ENCODE peak calls at places on chromosomes 3 and 15, in four cellular contexts. Z, O, N and R are unnamed samples.

GRCh38 chr3:8532251-8532831 is 30.7 kb downstream of the LMCD1 start:
- DNase-seq in N (no peak), O (no peak), Z (no peak), R (peak; percentile 36)

GRCh38 chr3:36714343-36714742 is 50.0 kb downstream of the DCLK3 start:
- DNase-seq in O (no peak), N (no peak), Z (no peak), R (no peak)

GRCh38 chr3:147962408-147963164 is 553.4 kb downstream of the ZIC1 start:
- DNase-seq in O (no peak), N (no peak), Z (no peak), R (no peak)

GRCh38 chr15:57485869-57486268 is 105.8 kb upstream of the MYZAP start:
- DNase-seq in Z (no peak), O (no peak), N (no peak), R (peak; percentile 89)

GRCh38 chr15:90347666-90348065 is 4.4 kb upstream of the ZNF774 start:
- DNase-seq in O (no peak), Z (no peak), N (no peak), R (no peak)

GRCh38 chr15:43241100-43241499 is 20.3 kb upstream of the EPB42 start:
- DNase-seq in N (no peak), O (no peak), Z (no peak), R (no peak)

GRCh38 chr3:13022348-13023250 is 50.6 kb downstream of the IQSEC1 start:
- DNase-seq in O (no peak), Z (peak; percentile 87), N (peak; percentile 75), R (peak; percentile 86)

GRCh38 chr3:10623578-10624275 is 118.3 kb upstream of the ATP2B2 start:
- DNase-seq in N (no peak), O (no peak), Z (no peak), R (no peak)

GRCh38 chr15:71565636-71566160 is 244.7 kb upstream of the NR2E3 start:
- DNase-seq in O (no peak), N (no peak), Z (no peak), R (no peak)

GRCh38 chr15:69141286-69141701 is 19.1 kb upstream of the GLCE start:
- DNase-seq in N (no peak), Z (no peak), O (no peak), R (peak; percentile 43)

GRCh38 chr15:79494392-79494909 is 62.3 kb downstream of the MINAR1 start:
- DNase-seq in N (no peak), Z (no peak), O (no peak), R (no peak)

GRCh38 chr3:13508496-13508895 is 28.4 kb downstream of the HDAC11 start:
- DNase-seq in N (no peak), O (no peak), Z (no peak), R (no peak)

GRCh38 chr3:58659051-58659675 is 7.4 kb downstream of the FAM3D start:
- DNase-seq in O (no peak), N (no peak), Z (peak; percentile 60), R (peak; percentile 88)

GRCh38 chr3:185823280-185824044 is 1.4 kb downstream of the IGF2BP2 start:
- DNase-seq in N (no peak), Z (peak; percentile 73), O (no peak), R (peak; percentile 79)

GRCh38 chr15:45179221-45179985 is 8.4 kb downstream of the SHF start:
- DNase-seq in N (peak; percentile 54), O (peak; percentile 33), Z (peak; percentile 57), R (peak; percentile 91)

GRCh38 chr3:49799761-49800160 is at the start of gene CDHR4:
- DNase-seq in Z (no peak), N (no peak), O (no peak), R (no peak)

GRCh38 chr3:118472586-118472985 is 562.1 kb downstream of the IGSF11 start:
- DNase-seq in O (no peak), Z (no peak), N (no peak), R (no peak)

GRCh38 chr3:41129731-41130130 is 69.6 kb upstream of the CTNNB1 start:
- DNase-seq in N (no peak), O (no peak), Z (no peak), R (no peak)

GRCh38 chr3:128469128-128469527 is 2.4 kb upstream of the DNAJB8 start:
- DNase-seq in Z (no peak), O (no peak), N (no peak), R (no peak)

GRCh38 chr15:77608774-77609173 is 23.9 kb downstream of the LINGO1 start:
- DNase-seq in O (no peak), Z (no peak), N (no peak), R (no peak)

GRCh38 chr3:133512416-133513089 is 60.9 kb upstream of the CDV3 start:
- DNase-seq in N (no peak), O (no peak), Z (no peak), R (peak; percentile 17)

GRCh38 chr3:65402597-65402996 is 636.1 kb downstream of the MAGI1 start:
- DNase-seq in O (no peak), Z (no peak), N (no peak), R (peak; percentile 59)

GRCh38 chr3:41940393-41940792 is 21.5 kb downstream of the ULK4 start:
- DNase-seq in Z (no peak), N (no peak), O (no peak), R (no peak)

GRCh38 chr15:63181658-63182057 is 7.7 kb upstream of the RAB8B start:
- DNase-seq in N (no peak), Z (no peak), O (no peak), R (no peak)

GRCh38 chr3:73225161-73225861 is 163.9 kb downstream of the EBLN2 start:
- DNase-seq in O (no peak), N (no peak), Z (peak; percentile 43), R (no peak)

GRCh38 chr3:23992051-23992628 is 47.1 kb downstream of the NR1D2 start:
- DNase-seq in N (no peak), Z (peak; percentile 25), O (no peak), R (no peak)

GRCh38 chr3:33834117-33834495 is 35.7 kb downstream of the PDCD6IP start:
- DNase-seq in N (peak; percentile 22), O (no peak), Z (no peak), R (no peak)

GRCh38 chr3:48851407-48851806 is 3.7 kb upstream of the PRKAR2A start:
- DNase-seq in O (no peak), Z (peak; percentile 89), N (peak; percentile 21), R (peak; percentile 56)

GRCh38 chr3:160162440-160162839 is 62.8 kb upstream of the C3orf80 start:
- DNase-seq in Z (peak; percentile 94), O (no peak), N (no peak), R (peak; percentile 92)

GRCh38 chr3:37856381-37856780 is 5.3 kb upstream of the CTDSPL start:
- DNase-seq in Z (no peak), O (no peak), N (no peak), R (no peak)

GRCh38 chr3:188468672-188469071 is 314.7 kb downstream of the LPP start:
- DNase-seq in N (no peak), O (no peak), Z (no peak), R (no peak)

GRCh38 chr3:71580636-71581215 is 2.8 kb downstream of the FOXP1 start:
- DNase-seq in O (no peak), N (peak; percentile 46), Z (peak; percentile 24), R (no peak)

GRCh38 chr15:101451192-101451799 is 38.2 kb downstream of the PCSK6 start:
- DNase-seq in N (no peak), Z (no peak), O (no peak), R (peak; percentile 38)

GRCh38 chr3:12194669-12195161 is 36.0 kb upstream of the TIMP4 start:
- DNase-seq in N (peak; percentile 39), O (no peak), Z (no peak), R (peak; percentile 61)

GRCh38 chr15:55707523-55707922 is 35.4 kb downstream of the PRTG start:
- DNase-seq in Z (no peak), N (no peak), O (no peak), R (no peak)

GRCh38 chr15:55710286-55710685 is 32.7 kb downstream of the PRTG start:
- DNase-seq in Z (no peak), N (no peak), O (no peak), R (no peak)

GRCh38 chr15:55707985-55708384 is 35.0 kb downstream of the PRTG start:
- DNase-seq in N (no peak), O (no peak), Z (no peak), R (no peak)

GRCh38 chr15:55708720-55709119 is 34.2 kb downstream of the PRTG start:
- DNase-seq in N (no peak), Z (no peak), O (no peak), R (no peak)

DNA sequence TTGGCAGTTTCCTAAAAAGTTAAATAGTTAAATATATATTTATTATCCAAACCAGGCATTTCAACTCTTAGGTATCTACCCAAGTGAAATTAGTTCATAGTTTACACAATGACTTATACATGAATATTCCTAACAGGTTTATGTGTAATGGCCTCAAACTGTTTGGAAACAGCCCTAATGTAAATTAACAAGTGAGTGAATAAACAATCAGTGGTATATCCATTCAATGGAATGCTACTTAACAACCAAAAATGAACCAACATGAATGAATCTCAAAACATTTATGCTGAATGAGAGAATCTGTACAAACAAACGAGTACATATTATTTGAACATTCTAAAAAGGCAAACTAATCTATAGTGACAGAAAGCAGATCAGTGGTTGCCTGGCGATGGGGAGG is 33.5 kb downstream of the PRTG start:
- DNase-seq in N (no peak), Z (no peak), O (no peak), R (no peak)
- H3K36me3 ChIP-seq in N (no peaks in the 10 kb centered on the region), Z (peaks cover 12% of the 10 kb centered on the region), O (no peaks in the 10 kb centered on the region), R (peaks cover 3% of the 10 kb centered on the region)

GRCh38 chr15:64193971-64194370 is 31.1 kb upstream of the PPIB start:
- DNase-seq in Z (peak; percentile 29), O (no peak), N (no peak), R (peak; percentile 51)

GRCh38 chr15:64191971-64192830 is 29.4 kb upstream of the PPIB start:
- DNase-seq in Z (peak; percentile 72), O (no peak), N (no peak), R (no peak)

DNA sequence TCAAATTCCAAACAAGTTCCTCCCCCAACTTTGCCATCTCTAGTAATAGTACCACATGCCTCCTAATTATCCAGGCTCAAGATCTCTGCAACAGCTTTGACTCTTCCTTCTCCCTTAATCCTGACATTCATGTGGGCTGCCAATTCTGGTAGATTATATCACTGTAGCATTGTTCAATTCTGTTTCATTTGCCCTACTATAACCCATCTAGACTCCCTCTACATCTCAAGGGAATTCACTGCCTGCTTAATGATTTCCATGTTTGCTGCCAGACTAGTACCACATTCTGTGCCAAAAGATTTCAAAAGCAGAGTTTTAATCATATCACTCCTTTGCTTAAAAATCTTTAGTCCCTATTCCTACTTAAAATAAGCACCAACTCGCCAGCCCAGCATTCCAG is 34.6 kb upstream of the PPIB start:
- DNase-seq in Z (no peak), N (no peak), O (no peak), R (no peak)
- H3K27ac ChIP-seq in Z (no peak overlapping the region), N (no peak overlapping the region), O (no peak overlapping the region), R (no peak overlapping the region)

GRCh38 chr3:123098411-123099330 is 31.8 kb downstream of the PDIA5 start:
- DNase-seq in N (no peak), Z (no peak), O (no peak), R (peak; percentile 66)
- H3K4me3 ChIP-seq in N (no peak overlapping the region), Z (no peak overlapping the region), O (no peak overlapping the region), R (peak overlapping the region; percentile 7)

DNA sequence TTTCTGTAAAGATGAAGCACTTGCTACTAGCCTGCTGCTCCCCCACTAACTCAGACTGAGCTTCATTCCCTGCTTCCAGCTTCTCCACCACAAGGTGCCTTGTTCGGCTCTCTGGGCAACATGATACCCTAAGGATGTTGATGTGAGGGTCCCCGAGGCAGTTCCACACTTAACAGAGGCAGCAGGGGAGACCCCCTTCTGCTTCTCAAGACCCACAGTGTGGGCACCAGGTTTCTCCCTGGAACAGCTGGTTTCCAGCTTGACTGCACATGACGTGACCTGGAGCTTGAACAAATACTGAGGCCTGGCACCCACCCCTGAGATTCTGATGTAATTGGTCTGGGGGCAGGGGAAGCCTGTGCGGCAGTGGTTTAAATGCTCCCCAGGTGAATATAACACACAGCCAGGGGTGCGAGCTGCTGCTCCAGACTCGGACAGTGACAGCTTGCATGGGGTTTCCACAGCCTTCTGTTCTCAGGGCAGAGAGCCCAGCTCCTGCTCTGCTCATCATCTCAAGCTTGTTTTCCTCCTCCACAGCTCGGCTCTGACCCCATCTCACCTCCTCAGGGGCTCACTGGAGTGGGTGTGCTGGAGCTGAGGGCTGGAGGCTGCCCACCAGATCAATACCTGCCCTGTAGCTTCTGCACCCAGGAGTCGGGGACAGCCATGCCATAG is 95.0 kb upstream of the HACD2 start:
- DNase-seq in Z (no peak), N (no peak), O (no peak), R (no peak)
- H3K36me3 ChIP-seq in Z (no peaks in the 10 kb centered on the region), N (no peaks in the 10 kb centered on the region), O (no peaks in the 10 kb centered on the region), R (no peaks in the 10 kb centered on the region)